ENCODE peak calls at places on chromosomes 4 and X, in seven cellular contexts. I is stomach, Z is A549, O is upper lobe of left lung, C is suprapubic skin, M is HepG2, N is GM12878. L is an unnamed sample. For H3K4me1, the result is how much of the 10 kb centered on the place peaks cover.

GRCh38 chrX:103540145-103540544 is 20.9 kb upstream of the RAB40A start:
- DNase-seq in I (no peak), Z (no peak), O (no peak), C (no peak), M (no peak), N (no peak), L (no peak)

GRCh38 chr4:140993350-140993749 is 139.9 kb downstream of the RNF150 start:
- DNase-seq in I (no peak), Z (no peak), O (no peak), C (no peak), M (no peak), N (no peak), L (no peak)

GRCh38 chr4:25096553-25097443 is 63.5 kb downstream of the SEPSECS start:
- DNase-seq in I (no peak), Z (no peak), O (no peak), C (peak), M (no peak), N (no peak), L (no peak)

GRCh38 chr4:70901984-70902576 is at the start of gene MOB1B:
- DNase-seq in I (peak), Z (peak), O (peak), C (peak), M (peak), N (peak), L (peak)

GRCh38 chr4:85866508-85866907 is 391.6 kb downstream of the ARHGAP24 start:
- DNase-seq in I (no peak), Z (no peak), O (no peak), C (no peak), M (no peak), N (no peak), L (no peak)

GRCh38 chrX:70979136-70979762 is 48.4 kb upstream of the SLC7A3 start:
- DNase-seq in I (no peak), Z (peak), O (no peak), C (no peak), M (peak), N (no peak), L (no peak)

GRCh38 chr4:168522829-168523228 is 26.0 kb downstream of the PALLD start:
- DNase-seq in I (no peak), Z (no peak), O (no peak), C (no peak), M (no peak), N (no peak), L (no peak)

GRCh38 chr4:23373269-23373668 is 516.6 kb downstream of the PPARGC1A start:
- DNase-seq in I (peak), Z (peak), O (no peak), C (no peak), M (no peak), N (no peak), L (no peak)

GRCh38 chr4:6548882-6549230 is 26.1 kb upstream of the MAN2B2 start:
- DNase-seq in I (no peak), Z (no peak), O (no peak), C (no peak), M (no peak), N (no peak), L (no peak)

GRCh38 chr4:48575964-48576363 is 85.9 kb downstream of the ZAR1 start:
- DNase-seq in I (no peak), Z (no peak), O (no peak), C (no peak), M (no peak), N (no peak), L (no peak)

GRCh38 chr4:7029921-7030320 is 13.3 kb upstream of the TADA2B start:
- DNase-seq in I (no peak), Z (no peak), O (no peak), C (no peak), M (no peak), N (no peak), L (no peak)

GRCh38 chr4:80592950-80593349 is 257.4 kb downstream of the CFAP299 start:
- DNase-seq in I (no peak), Z (peak), O (no peak), C (no peak), M (no peak), N (no peak), L (no peak)

GRCh38 chr4:48779095-48779997 is 733 bp downstream of the FRYL start:
- DNase-seq in I (peak), Z (peak), O (peak), C (peak), M (peak), N (no peak), L (peak)

GRCh38 chrX:138794285-138794684 is 82.8 kb upstream of the FGF13 start:
- DNase-seq in I (no peak), Z (no peak), O (no peak), C (no peak), M (no peak), N (no peak), L (no peak)

GRCh38 chr4:177485528-177485927 is 43.3 kb upstream of the AGA start:
- DNase-seq in I (no peak), Z (peak), O (no peak), C (no peak), M (no peak), N (no peak), L (no peak)

GRCh38 chr4:94711635-94712034 is 46.1 kb upstream of the BMPR1B start:
- DNase-seq in I (no peak), Z (no peak), O (no peak), C (no peak), M (no peak), N (no peak), L (no peak)

GRCh38 chrX:10828640-10829039 is 208.3 kb upstream of the MID1 start:
- DNase-seq in I (peak), Z (no peak), O (no peak), C (no peak), M (no peak), N (no peak), L (no peak)

GRCh38 chr4:98055800-98056501 is 87.3 kb downstream of the STPG2 start:
- DNase-seq in I (no peak), Z (no peak), O (peak), C (no peak), M (no peak), N (no peak), L (no peak)

DNA sequence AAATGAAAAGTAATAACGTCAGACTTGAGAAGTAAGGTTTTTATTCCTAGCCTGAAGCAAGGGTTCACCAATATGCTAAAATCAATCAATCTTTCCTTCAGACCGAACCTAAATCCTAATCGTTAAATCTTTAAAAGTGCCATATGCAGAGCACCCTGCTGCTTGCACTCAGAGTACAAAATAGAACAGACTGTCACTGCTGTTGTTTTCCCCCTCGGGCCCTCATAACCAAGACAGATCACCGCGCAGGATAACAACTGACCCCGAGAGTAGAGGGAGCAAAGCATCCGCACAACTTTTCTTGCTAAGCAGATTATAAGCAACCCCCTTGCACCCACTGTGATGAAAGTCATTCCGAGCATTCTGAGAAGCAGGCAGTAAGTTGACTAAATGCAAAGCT is 550.9 kb upstream of the NDST4 start:
- DNase-seq in I (no peak), Z (no peak), O (no peak), C (no peak), M (no peak), N (no peak), L (no peak)
- TF ChIP-seq EP300 in I (no peak), Z (no peak), O (no peak), C (no peak), M (no peak), N (no peak), L (no peak)

GRCh38 chr4:173214231-173214630 is 45.6 kb downstream of the GALNT7 start:
- DNase-seq in I (no peak), Z (no peak), O (no peak), C (no peak), M (no peak), N (no peak), L (no peak)
- H3K4me1 ChIP-seq in I (under half), Z (half or more), O (under half), C (under half), M (under half), N (under half), L (under half)

DNA sequence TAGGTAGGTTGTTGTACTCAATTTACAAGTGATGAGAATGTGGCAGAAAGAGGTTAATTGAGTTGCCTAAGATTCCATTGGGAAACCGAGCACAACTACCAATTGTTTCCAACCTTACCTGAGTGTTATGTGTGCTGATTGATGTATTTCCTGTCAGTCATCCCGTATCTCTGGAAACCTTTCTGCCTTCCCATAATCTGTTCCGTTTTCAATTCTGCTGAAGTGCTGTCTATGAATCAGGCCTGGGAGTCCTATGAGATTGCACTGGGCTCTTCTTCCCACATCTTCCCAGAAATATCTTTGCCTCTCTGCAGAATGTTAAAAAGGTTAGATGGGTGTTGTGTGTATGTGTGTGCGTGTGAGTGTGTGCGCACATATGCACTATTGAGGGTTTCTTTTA is 229.5 kb upstream of the ANXA3 start:
- DNase-seq in I (no peak), Z (no peak), O (no peak), C (no peak), M (no peak), N (no peak), L (no peak)
- TF ChIP-seq EP300 in I (no peak), Z (no peak), O (no peak), C (no peak), M (no peak), N (no peak), L (no peak)

DNA sequence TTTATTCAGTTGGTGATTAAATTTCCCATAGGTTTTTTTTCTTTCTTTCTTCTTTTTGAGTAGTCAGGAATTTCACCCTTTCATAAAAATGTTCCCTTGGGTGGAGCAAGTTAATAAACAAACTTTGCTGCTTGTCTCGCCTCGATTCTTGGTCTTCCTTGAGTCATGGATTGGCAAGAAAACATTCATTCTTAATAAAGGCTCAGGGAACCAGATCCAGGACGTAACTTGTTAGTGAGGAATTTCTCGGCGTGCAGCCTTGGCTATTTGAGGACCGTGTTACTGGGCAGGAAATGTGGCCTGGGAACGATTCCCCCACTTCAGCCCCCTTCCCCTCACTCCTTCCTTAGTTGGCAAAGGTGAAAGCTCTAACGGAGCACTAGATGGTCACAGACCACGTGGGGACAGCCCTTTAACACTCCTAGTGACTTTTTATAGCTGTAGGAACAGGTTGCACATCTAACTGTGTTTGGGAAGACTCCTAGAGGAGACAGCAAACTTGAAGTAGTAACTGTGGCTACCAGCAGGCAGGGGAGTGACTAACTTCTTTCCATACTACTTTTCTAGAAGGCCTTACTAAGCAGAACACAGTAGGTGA is 106.8 kb downstream of the UCHL1 start:
- DNase-seq in I (no peak), Z (peak), O (no peak), C (no peak), M (no peak), N (no peak), L (no peak)
- H3K4me1 ChIP-seq in I (half or more), Z (half or more), O (under half), C (half or more), M (under half), N (under half), L (under half)